ENCODE peak calls at places on chromosome 4, in eight cellular contexts. One of them, this sample, is unnamed.

GRCh38 chr4:160299608-160300007 is 1196.7 kb downstream of the RAPGEF2 start:
- DNase-seq in fibroblast of mammary gland: no peak
- DNase-seq in H7: no peak
- DNase-seq in small intestine: no peak
- DNase-seq in ovary: no peak
- DNase-seq in psoas muscle: no peak
- DNase-seq in ascending aorta: no peak
- DNase-seq in NT2/D1: no peak
- DNase-seq in this sample: no peak

GRCh38 chr4:144179152-144179739 is 38.7 kb upstream of the GYPA start:
- DNase-seq in NT2/D1: no peak
- DNase-seq in ascending aorta: no peak
- DNase-seq in H7: no peak
- DNase-seq in psoas muscle: no peak
- DNase-seq in small intestine: no peak
- DNase-seq in ovary: no peak
- DNase-seq in fibroblast of mammary gland: no peak
- DNase-seq in this sample: no peak

GRCh38 chr4:56745082-56745481 is 64.0 kb upstream of the HOPX start:
- DNase-seq in ascending aorta: no peak
- DNase-seq in small intestine: peak
- DNase-seq in psoas muscle: no peak
- DNase-seq in NT2/D1: no peak
- DNase-seq in fibroblast of mammary gland: no peak
- DNase-seq in H7: no peak
- DNase-seq in ovary: no peak
- DNase-seq in this sample: peak

GRCh38 chr4:64784125-64784524 is 374.9 kb upstream of the TECRL start:
- DNase-seq in ovary: no peak
- DNase-seq in ascending aorta: no peak
- DNase-seq in H7: no peak
- DNase-seq in small intestine: no peak
- DNase-seq in NT2/D1: no peak
- DNase-seq in fibroblast of mammary gland: peak
- DNase-seq in psoas muscle: no peak
- DNase-seq in this sample: no peak

GRCh38 chr4:40367451-40367850 is 32.3 kb downstream of the CHRNA9 start:
- DNase-seq in small intestine: peak
- DNase-seq in fibroblast of mammary gland: peak
- DNase-seq in ovary: no peak
- DNase-seq in ascending aorta: no peak
- DNase-seq in NT2/D1: no peak
- DNase-seq in H7: no peak
- DNase-seq in psoas muscle: no peak
- DNase-seq in this sample: no peak

GRCh38 chr4:163764569-163764968 is 270.1 kb downstream of the TMA16 start:
- DNase-seq in psoas muscle: no peak
- DNase-seq in H7: no peak
- DNase-seq in ascending aorta: no peak
- DNase-seq in NT2/D1: no peak
- DNase-seq in ovary: no peak
- DNase-seq in fibroblast of mammary gland: no peak
- DNase-seq in small intestine: no peak
- DNase-seq in this sample: no peak

GRCh38 chr4:137387924-137388323 is 144.4 kb downstream of the PCDH18 start:
- DNase-seq in small intestine: no peak
- DNase-seq in fibroblast of mammary gland: peak
- DNase-seq in ascending aorta: no peak
- DNase-seq in H7: no peak
- DNase-seq in psoas muscle: no peak
- DNase-seq in NT2/D1: no peak
- DNase-seq in ovary: no peak
- DNase-seq in this sample: no peak

GRCh38 chr4:121698119-121698732 is 1.4 kb upstream of the ANXA5 start:
- DNase-seq in ovary: peak
- DNase-seq in H7: no peak
- DNase-seq in small intestine: peak
- DNase-seq in NT2/D1: no peak
- DNase-seq in psoas muscle: peak
- DNase-seq in fibroblast of mammary gland: no peak
- DNase-seq in ascending aorta: no peak
- DNase-seq in this sample: no peak

GRCh38 chr4:25654971-25655963 is at the start of gene SLC34A2:
- DNase-seq in H7: peak
- DNase-seq in NT2/D1: no peak
- DNase-seq in ascending aorta: no peak
- DNase-seq in psoas muscle: no peak
- DNase-seq in fibroblast of mammary gland: no peak
- DNase-seq in ovary: no peak
- DNase-seq in small intestine: peak
- DNase-seq in this sample: peak

GRCh38 chr4:185775792-185776555 is 36.0 kb downstream of the SORBS2 start:
- DNase-seq in fibroblast of mammary gland: no peak
- DNase-seq in ovary: no peak
- DNase-seq in NT2/D1: no peak
- DNase-seq in psoas muscle: no peak
- DNase-seq in H7: no peak
- DNase-seq in small intestine: no peak
- DNase-seq in ascending aorta: no peak
- DNase-seq in this sample: no peak

GRCh38 chr4:78691971-78692814 is 84.0 kb upstream of the BMP2K start:
- DNase-seq in small intestine: no peak
- DNase-seq in NT2/D1: no peak
- DNase-seq in ovary: no peak
- DNase-seq in ascending aorta: no peak
- DNase-seq in psoas muscle: no peak
- DNase-seq in H7: no peak
- DNase-seq in fibroblast of mammary gland: peak
- DNase-seq in this sample: no peak

GRCh38 chr4:162839814-162840213 is 326.9 kb downstream of the NAF1 start:
- DNase-seq in ovary: no peak
- DNase-seq in NT2/D1: no peak
- DNase-seq in ascending aorta: no peak
- DNase-seq in fibroblast of mammary gland: no peak
- DNase-seq in psoas muscle: no peak
- DNase-seq in small intestine: no peak
- DNase-seq in H7: peak
- DNase-seq in this sample: no peak

GRCh38 chr4:155377281-155377680 is 516 bp upstream of the MAP9 start:
- DNase-seq in NT2/D1: no peak
- DNase-seq in fibroblast of mammary gland: peak
- DNase-seq in ascending aorta: no peak
- DNase-seq in small intestine: no peak
- DNase-seq in psoas muscle: no peak
- DNase-seq in ovary: no peak
- DNase-seq in H7: no peak
- DNase-seq in this sample: no peak

GRCh38 chr4:145178740-145179139 is 1.6 kb downstream of the OTUD4 start:
- DNase-seq in ovary: no peak
- DNase-seq in H7: peak
- DNase-seq in psoas muscle: no peak
- DNase-seq in fibroblast of mammary gland: no peak
- DNase-seq in NT2/D1: no peak
- DNase-seq in small intestine: peak
- DNase-seq in ascending aorta: no peak
- DNase-seq in this sample: no peak

GRCh38 chr4:161496-162284 is 37.4 kb downstream of the ZNF718 start:
- DNase-seq in NT2/D1: no peak
- DNase-seq in psoas muscle: no peak
- DNase-seq in H7: no peak
- DNase-seq in small intestine: no peak
- DNase-seq in fibroblast of mammary gland: peak
- DNase-seq in ovary: no peak
- DNase-seq in ascending aorta: no peak
- DNase-seq in this sample: no peak
- H3K4me3 ChIP-seq in NT2/D1: no peak
- H3K4me3 ChIP-seq in psoas muscle: no peak
- H3K4me3 ChIP-seq in H7: no peak
- H3K4me3 ChIP-seq in small intestine: no peak
- H3K4me3 ChIP-seq in fibroblast of mammary gland: no peak
- H3K4me3 ChIP-seq in ovary: no peak
- H3K4me3 ChIP-seq in ascending aorta: no peak
- H3K4me3 ChIP-seq in this sample: no peak

GRCh38 chr4:114349543-114350175 is 248.9 kb upstream of the UGT8 start:
- DNase-seq in H7: no peak
- DNase-seq in psoas muscle: no peak
- DNase-seq in ascending aorta: no peak
- DNase-seq in small intestine: no peak
- DNase-seq in NT2/D1: no peak
- DNase-seq in ovary: no peak
- DNase-seq in fibroblast of mammary gland: peak
- DNase-seq in this sample: no peak
- H3K4me3 ChIP-seq in H7: no peak
- H3K4me3 ChIP-seq in psoas muscle: no peak
- H3K4me3 ChIP-seq in ascending aorta: no peak
- H3K4me3 ChIP-seq in small intestine: no peak
- H3K4me3 ChIP-seq in NT2/D1: no peak
- H3K4me3 ChIP-seq in ovary: no peak
- H3K4me3 ChIP-seq in fibroblast of mammary gland: no peak
- H3K4me3 ChIP-seq in this sample: no peak

GRCh38 chr4:54061873-54062272 is 2.5 kb downstream of the CHIC2 start:
- DNase-seq in psoas muscle: no peak
- DNase-seq in ascending aorta: no peak
- DNase-seq in NT2/D1: no peak
- DNase-seq in fibroblast of mammary gland: no peak
- DNase-seq in ovary: no peak
- DNase-seq in H7: no peak
- DNase-seq in small intestine: peak
- DNase-seq in this sample: no peak
- H3K4me3 ChIP-seq in psoas muscle: peak
- H3K4me3 ChIP-seq in ascending aorta: peak
- H3K4me3 ChIP-seq in NT2/D1: no peak
- H3K4me3 ChIP-seq in fibroblast of mammary gland: peak
- H3K4me3 ChIP-seq in ovary: peak
- H3K4me3 ChIP-seq in H7: no peak
- H3K4me3 ChIP-seq in small intestine: peak
- H3K4me3 ChIP-seq in this sample: no peak

DNA sequence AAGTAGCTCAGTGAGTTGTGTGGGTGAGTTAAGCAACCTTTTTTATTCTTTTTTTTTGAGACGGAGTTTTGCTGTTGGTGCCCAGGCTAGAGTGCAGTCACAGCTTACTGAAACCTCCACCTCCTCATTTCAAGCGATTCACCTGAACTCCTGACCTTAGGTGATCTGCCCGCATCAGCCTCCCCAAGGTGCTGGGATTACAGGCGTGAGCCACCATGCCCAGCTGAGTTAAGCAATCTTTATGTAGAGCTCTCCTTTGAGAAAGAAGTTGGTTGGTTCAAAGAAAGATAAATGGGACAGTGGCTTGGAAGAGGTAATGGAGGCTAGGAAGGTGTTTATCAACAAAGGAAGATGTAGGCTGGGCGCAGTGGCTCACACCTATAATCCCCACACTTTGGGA is 3.2 kb downstream of the MSMO1 start:
- DNase-seq in small intestine: no peak
- DNase-seq in ovary: no peak
- DNase-seq in psoas muscle: no peak
- DNase-seq in ascending aorta: no peak
- DNase-seq in H7: no peak
- DNase-seq in NT2/D1: no peak
- DNase-seq in fibroblast of mammary gland: no peak
- DNase-seq in this sample: no peak
- H3K4me3 ChIP-seq in small intestine: no peak
- H3K4me3 ChIP-seq in ovary: no peak
- H3K4me3 ChIP-seq in psoas muscle: no peak
- H3K4me3 ChIP-seq in ascending aorta: no peak
- H3K4me3 ChIP-seq in H7: peak
- H3K4me3 ChIP-seq in NT2/D1: peak
- H3K4me3 ChIP-seq in fibroblast of mammary gland: peak
- H3K4me3 ChIP-seq in this sample: no peak

GRCh38 chr4:112099701-112100289 is 45.5 kb upstream of the FAM241A start:
- DNase-seq in small intestine: peak
- DNase-seq in fibroblast of mammary gland: peak
- DNase-seq in ascending aorta: no peak
- DNase-seq in psoas muscle: no peak
- DNase-seq in ovary: no peak
- DNase-seq in H7: peak
- DNase-seq in NT2/D1: no peak
- DNase-seq in this sample: no peak
- H3K4me3 ChIP-seq in small intestine: no peak
- H3K4me3 ChIP-seq in fibroblast of mammary gland: no peak
- H3K4me3 ChIP-seq in ascending aorta: no peak
- H3K4me3 ChIP-seq in psoas muscle: no peak
- H3K4me3 ChIP-seq in ovary: no peak
- H3K4me3 ChIP-seq in H7: no peak
- H3K4me3 ChIP-seq in NT2/D1: no peak
- H3K4me3 ChIP-seq in this sample: no peak